ENCODE peak calls at places on chromosomes 11 and 22, in ten cellular contexts. Z is GM12865; U is CD8-positive, alpha-beta T cell; M is HFFc6; P is neural crest cell; H is neural progenitor cell; C is body of pancreas; R is cardiac fibroblast; L is upper lobe of right lung; I is AG09309. N is an unnamed sample.

GRCh38 chr11:16587670-16588069 is 150.8 kb upstream of the C11orf58 start:
- DNase-seq in Z (no peak), U (no peak), M (no peak), P (no peak), H (no peak), C (no peak), R (no peak), L (no peak), I (no peak), N (no peak)

GRCh38 chr22:24728790-24729637 is 45.5 kb downstream of the PIWIL3 start:
- DNase-seq in Z (no peak), U (no peak), M (no peak), P (peak; percentile 11), H (peak; percentile 60), C (no peak), R (peak; percentile 78), L (no peak), I (no peak), N (no peak)

GRCh38 chr22:25843660-25844275 is 101.8 kb downstream of the MYO18B start:
- DNase-seq in Z (no peak), U (no peak), M (no peak), P (no peak), H (no peak), C (no peak), R (no peak), L (no peak), I (no peak), N (no peak)

GRCh38 chr22:24185001-24185500 is 3.8 kb downstream of the SUSD2 start:
- DNase-seq in Z (no peak), U (no peak), M (no peak), P (no peak), H (no peak), C (no peak), R (no peak), L (peak; percentile 63), I (no peak), N (no peak)

GRCh38 chr11:64887757-64888405 is 9.5 kb upstream of the EHD1 start:
- DNase-seq in Z (peak; percentile 86), U (peak; percentile 64), M (no peak), P (peak; percentile 80), H (peak; percentile 91), C (peak; percentile 84), R (peak; percentile 66), L (peak; percentile 93), I (no peak), N (peak; percentile 78)

GRCh38 chr11:122633219-122633829 is 22.2 kb upstream of the UBASH3B start:
- DNase-seq in Z (peak; percentile 33), U (no peak), M (peak; percentile 55), P (no peak), H (peak; percentile 73), C (no peak), R (peak; percentile 86), L (no peak), I (no peak), N (no peak)

GRCh38 chr11:102513869-102514268 is 16.7 kb downstream of the MMP7 start:
- DNase-seq in Z (no peak), U (no peak), M (no peak), P (no peak), H (no peak), C (peak; percentile 14), R (peak; percentile 46), L (no peak), I (no peak), N (no peak)

GRCh38 chr11:27216268-27217149 is 146.5 kb downstream of the CCDC34 start:
- DNase-seq in Z (no peak), U (no peak), M (no peak), P (no peak), H (no peak), C (peak; percentile 64), R (peak; percentile 32), L (peak; percentile 66), I (no peak), N (no peak)

GRCh38 chr11:95147364-95147905 is 57.8 kb downstream of the ENDOD1 start:
- DNase-seq in Z (no peak), U (no peak), M (peak; percentile 85), P (no peak), H (no peak), C (no peak), R (peak; percentile 86), L (no peak), I (peak; percentile 41), N (no peak)

GRCh38 chr11:93248602-93249001 is 50.8 kb upstream of the SLC36A4 start:
- DNase-seq in Z (peak; percentile 9), U (no peak), M (peak; percentile 9), P (no peak), H (no peak), C (no peak), R (peak; percentile 13), L (no peak), I (no peak), N (no peak)

GRCh38 chr22:45852826-45853225 is 124.1 kb downstream of the WNT7B start:
- DNase-seq in Z (no peak), U (no peak), M (no peak), P (no peak), H (no peak), C (no peak), R (no peak), L (no peak), I (no peak), N (no peak)

DNA sequence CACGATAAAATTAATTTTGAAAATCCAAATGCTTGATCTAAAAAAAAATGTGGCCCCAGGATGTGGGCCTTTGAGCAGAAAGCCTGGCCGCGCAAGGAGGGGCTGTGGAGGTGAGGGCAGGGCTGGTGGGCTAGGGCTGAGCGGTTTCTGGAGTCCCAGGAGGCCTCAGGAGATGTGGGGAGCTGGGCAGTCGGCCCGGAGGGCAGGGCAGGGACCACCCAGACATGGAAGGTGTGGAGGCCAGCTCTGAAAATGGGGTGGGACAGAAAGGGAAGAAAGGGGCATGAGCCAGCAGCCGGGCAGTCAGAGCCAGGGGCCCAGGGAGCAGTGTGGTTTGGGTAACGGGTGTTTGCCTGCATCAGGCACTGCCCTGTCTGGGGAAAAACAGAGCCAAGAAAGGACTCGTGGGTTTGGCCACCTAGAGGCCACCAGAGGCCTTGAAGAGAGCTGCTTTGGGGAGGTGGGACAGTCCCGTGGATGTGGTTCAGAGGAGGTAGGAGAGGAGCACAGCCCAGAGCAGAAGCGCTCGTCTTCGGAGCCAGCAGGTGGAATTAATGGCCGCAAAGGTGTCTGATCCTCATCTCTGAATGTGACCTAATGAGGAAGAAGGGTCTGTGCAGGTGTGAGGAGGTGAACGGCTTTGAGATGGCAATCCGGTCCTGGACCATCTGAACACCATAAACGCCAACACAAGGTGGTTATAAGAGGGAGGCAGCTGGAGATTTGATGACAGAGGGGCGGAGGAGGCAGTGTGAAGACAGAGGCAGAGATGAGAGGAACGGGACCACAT is 50.2 kb downstream of the IGF2 start:
- DNase-seq in Z (no peak), U (no peak), M (no peak), P (no peak), H (no peak), C (no peak), R (no peak), L (peak; percentile 48), I (no peak), N (no peak)
- TF ChIP-seq CTCF in Z (no peak), U (no peak), M (peak; percentile 39), P (peak; percentile 39), H (peak; percentile 37), C (no peak), R (peak; percentile 22), L (no peak), I (no peak), N (peak; percentile 34)

GRCh38 chr11:47615249-47615648 is 21.0 kb upstream of the C1QTNF4 start:
- DNase-seq in Z (no peak), U (no peak), M (no peak), P (no peak), H (no peak), C (no peak), R (no peak), L (no peak), I (no peak), N (no peak)

GRCh38 chr11:47617417-47617809 is 23.2 kb upstream of the C1QTNF4 start:
- DNase-seq in Z (peak; percentile 16), U (no peak), M (peak; percentile 37), P (no peak), H (no peak), C (no peak), R (peak; percentile 69), L (no peak), I (peak; percentile 56), N (no peak)

GRCh38 chr11:47620836-47621378 is 21.5 kb downstream of the MTCH2 start:
- DNase-seq in Z (no peak), U (no peak), M (no peak), P (no peak), H (no peak), C (no peak), R (no peak), L (no peak), I (no peak), N (no peak)

GRCh38 chr11:47611240-47611863 is 17.1 kb upstream of the C1QTNF4 start:
- DNase-seq in Z (peak; percentile 54), U (no peak), M (no peak), P (no peak), H (no peak), C (no peak), R (no peak), L (no peak), I (no peak), N (no peak)

GRCh38 chr11:47616726-47617416 is 22.7 kb upstream of the C1QTNF4 start:
- DNase-seq in Z (peak; percentile 53), U (no peak), M (peak; percentile 63), P (peak; percentile 39), H (peak; percentile 60), C (peak; percentile 29), R (peak; percentile 88), L (no peak), I (peak; percentile 61), N (no peak)
- TF ChIP-seq CTCF in Z (peak; percentile 71), U (no peak), M (peak; percentile 86), P (peak; percentile 63), H (peak; percentile 79), C (no peak), R (peak; percentile 95), L (peak; percentile 55), I (peak; percentile 99), N (peak; percentile 62)

DNA sequence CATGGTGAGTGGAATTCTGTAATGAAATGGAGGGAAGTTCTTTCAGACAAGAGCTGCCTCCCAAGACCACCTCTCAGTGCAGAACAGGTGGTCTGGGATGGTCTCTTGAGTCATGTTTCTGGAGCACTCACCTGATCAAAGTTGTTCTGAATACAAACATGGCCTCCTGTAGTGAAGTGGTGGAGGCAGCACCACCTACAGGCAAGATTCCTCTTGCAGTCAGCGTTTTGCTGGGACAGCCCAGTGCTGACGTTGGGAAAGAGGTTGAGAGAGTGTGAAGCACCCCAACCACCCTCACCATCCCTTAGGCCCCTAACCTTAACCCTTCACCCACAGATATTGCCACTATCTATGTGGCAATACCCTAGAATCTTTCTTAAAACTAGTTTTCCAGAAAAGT is 371.4 kb downstream of the CADM1 start:
- DNase-seq in Z (peak; percentile 23), U (no peak), M (no peak), P (no peak), H (no peak), C (no peak), R (no peak), L (no peak), I (no peak), N (no peak)
- TF ChIP-seq CTCF in Z (peak; percentile 36), U (no peak), M (no peak), P (peak; percentile 39), H (peak; percentile 32), C (no peak), R (no peak), L (peak; percentile 24), I (no peak), N (peak; percentile 37)

DNA sequence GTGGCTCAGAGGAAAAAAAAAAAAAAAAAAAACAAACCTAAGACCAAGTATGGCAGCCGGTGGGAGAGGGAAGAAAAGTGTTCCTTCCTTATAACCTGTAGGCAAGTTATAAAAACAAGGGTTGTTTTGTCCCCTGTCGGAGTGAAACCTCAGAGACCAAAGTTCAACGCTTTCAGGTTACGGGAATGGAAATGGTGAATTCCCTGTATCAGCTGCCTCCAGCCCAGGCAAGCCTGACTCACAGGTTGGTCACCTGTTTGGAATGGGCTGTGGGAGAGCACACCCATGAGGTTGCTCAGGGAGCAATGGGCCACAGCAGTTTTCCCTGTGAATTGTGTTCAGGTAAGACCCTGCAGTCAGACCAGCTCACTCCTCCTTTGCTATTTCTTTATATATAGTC is 138.9 kb downstream of the ETS1 start:
- DNase-seq in Z (no peak), U (no peak), M (peak; percentile 64), P (no peak), H (no peak), C (peak; percentile 80), R (peak; percentile 83), L (no peak), I (no peak), N (no peak)
- TF ChIP-seq CTCF in Z (no peak), U (no peak), M (no peak), P (no peak), H (no peak), C (no peak), R (no peak), L (no peak), I (no peak), N (no peak)